ENCODE peak calls at places on chromosomes 5 and 9, in seven cellular contexts. One of them, this sample, is unnamed.
A peak's percentile ranks its signal among the peaks of the same experiment; 100 is the strongest.

GRCh38 chr9:97565262-97565661 is 63.8 kb downstream of the TMOD1 start:
- DNase-seq in heart right ventricle: no peak
- DNase-seq in CD4-positive, alpha-beta memory T cell: no peak
- DNase-seq in CD8-positive, alpha-beta memory T cell: no peak
- DNase-seq in psoas muscle: no peak
- DNase-seq in HepG2: no peak
- DNase-seq in heart left ventricle: no peak
- DNase-seq in this sample: no peak

GRCh38 chr9:2241461-2241874 is 226.3 kb downstream of the SMARCA2 start:
- DNase-seq in heart right ventricle: peak; percentile 26
- DNase-seq in psoas muscle: peak; percentile 53
- DNase-seq in CD4-positive, alpha-beta memory T cell: no peak
- DNase-seq in HepG2: no peak
- DNase-seq in CD8-positive, alpha-beta memory T cell: no peak
- DNase-seq in heart left ventricle: peak; percentile 59
- DNase-seq in this sample: no peak

GRCh38 chr5:72510610-72511121 is 3.5 kb upstream of the ZNF366 start:
- DNase-seq in CD8-positive, alpha-beta memory T cell: no peak
- DNase-seq in HepG2: no peak
- DNase-seq in CD4-positive, alpha-beta memory T cell: no peak
- DNase-seq in heart right ventricle: no peak
- DNase-seq in psoas muscle: peak; percentile 85
- DNase-seq in heart left ventricle: peak; percentile 76
- DNase-seq in this sample: no peak

GRCh38 chr9:127971357-127972315 is 9.2 kb downstream of the EEIG1 start:
- DNase-seq in CD4-positive, alpha-beta memory T cell: peak; percentile 40
- DNase-seq in heart right ventricle: peak; percentile 5
- DNase-seq in heart left ventricle: peak; percentile 29
- DNase-seq in psoas muscle: no peak
- DNase-seq in HepG2: no peak
- DNase-seq in CD8-positive, alpha-beta memory T cell: peak; percentile 28
- DNase-seq in this sample: no peak

GRCh38 chr9:117868594-117868993 is 164.4 kb downstream of the TLR4 start:
- DNase-seq in CD8-positive, alpha-beta memory T cell: no peak
- DNase-seq in heart right ventricle: no peak
- DNase-seq in psoas muscle: no peak
- DNase-seq in heart left ventricle: no peak
- DNase-seq in HepG2: no peak
- DNase-seq in CD4-positive, alpha-beta memory T cell: no peak
- DNase-seq in this sample: no peak

GRCh38 chr9:126126012-126126411 is 200.6 kb upstream of the MVB12B start:
- DNase-seq in CD4-positive, alpha-beta memory T cell: no peak
- DNase-seq in heart right ventricle: no peak
- DNase-seq in heart left ventricle: no peak
- DNase-seq in CD8-positive, alpha-beta memory T cell: no peak
- DNase-seq in HepG2: no peak
- DNase-seq in psoas muscle: no peak
- DNase-seq in this sample: no peak

GRCh38 chr5:14671414-14671813 is 6.9 kb downstream of the OTULIN start:
- DNase-seq in psoas muscle: no peak
- DNase-seq in CD8-positive, alpha-beta memory T cell: no peak
- DNase-seq in heart right ventricle: no peak
- DNase-seq in CD4-positive, alpha-beta memory T cell: peak; percentile 21
- DNase-seq in HepG2: no peak
- DNase-seq in heart left ventricle: no peak
- DNase-seq in this sample: no peak

GRCh38 chr5:56139978-56140562 is 93.1 kb downstream of the ANKRD55 start:
- DNase-seq in CD8-positive, alpha-beta memory T cell: no peak
- DNase-seq in psoas muscle: no peak
- DNase-seq in HepG2: no peak
- DNase-seq in heart left ventricle: no peak
- DNase-seq in heart right ventricle: no peak
- DNase-seq in CD4-positive, alpha-beta memory T cell: no peak
- DNase-seq in this sample: no peak

GRCh38 chr9:133282454-133283238 is 7.6 kb upstream of the ABO start:
- DNase-seq in psoas muscle: no peak
- DNase-seq in heart right ventricle: no peak
- DNase-seq in HepG2: no peak
- DNase-seq in heart left ventricle: no peak
- DNase-seq in CD4-positive, alpha-beta memory T cell: no peak
- DNase-seq in CD8-positive, alpha-beta memory T cell: no peak
- DNase-seq in this sample: peak; percentile 69

GRCh38 chr5:141135030-141135717 is at the start of gene PCDHB5:
- DNase-seq in CD8-positive, alpha-beta memory T cell: no peak
- DNase-seq in CD4-positive, alpha-beta memory T cell: no peak
- DNase-seq in psoas muscle: no peak
- DNase-seq in heart left ventricle: no peak
- DNase-seq in heart right ventricle: peak; percentile 31
- DNase-seq in HepG2: no peak
- DNase-seq in this sample: no peak

GRCh38 chr5:154723740-154724505 is 31.3 kb upstream of the LARP1 start:
- DNase-seq in CD8-positive, alpha-beta memory T cell: no peak
- DNase-seq in CD4-positive, alpha-beta memory T cell: no peak
- DNase-seq in heart right ventricle: no peak
- DNase-seq in psoas muscle: no peak
- DNase-seq in heart left ventricle: no peak
- DNase-seq in HepG2: no peak
- DNase-seq in this sample: peak; percentile 94

GRCh38 chr9:38368731-38369130 is 23.8 kb upstream of the ALDH1B1 start:
- DNase-seq in heart left ventricle: no peak
- DNase-seq in heart right ventricle: no peak
- DNase-seq in CD4-positive, alpha-beta memory T cell: no peak
- DNase-seq in psoas muscle: no peak
- DNase-seq in HepG2: no peak
- DNase-seq in CD8-positive, alpha-beta memory T cell: no peak
- DNase-seq in this sample: no peak

GRCh38 chr5:134758504-134759341 is at the start of gene DDX46:
- DNase-seq in heart right ventricle: peak; percentile 93
- DNase-seq in CD8-positive, alpha-beta memory T cell: peak; percentile 90
- DNase-seq in CD4-positive, alpha-beta memory T cell: peak; percentile 92
- DNase-seq in HepG2: peak; percentile 85
- DNase-seq in heart left ventricle: peak; percentile 94
- DNase-seq in psoas muscle: peak; percentile 97
- DNase-seq in this sample: peak; percentile 94

GRCh38 chr9:89234186-89234585 is 55.6 kb upstream of the SHC3 start:
- DNase-seq in psoas muscle: no peak
- DNase-seq in CD8-positive, alpha-beta memory T cell: no peak
- DNase-seq in heart left ventricle: no peak
- DNase-seq in HepG2: no peak
- DNase-seq in heart right ventricle: no peak
- DNase-seq in CD4-positive, alpha-beta memory T cell: no peak
- DNase-seq in this sample: no peak

GRCh38 chr9:97958812-97959511 is 21.0 kb upstream of the HEMGN start:
- DNase-seq in CD4-positive, alpha-beta memory T cell: no peak
- DNase-seq in heart left ventricle: no peak
- DNase-seq in heart right ventricle: no peak
- DNase-seq in HepG2: no peak
- DNase-seq in CD8-positive, alpha-beta memory T cell: no peak
- DNase-seq in psoas muscle: no peak
- DNase-seq in this sample: no peak

GRCh38 chr5:124645396-124645795 is 101.0 kb downstream of the ZNF608 start:
- DNase-seq in CD8-positive, alpha-beta memory T cell: no peak
- DNase-seq in psoas muscle: no peak
- DNase-seq in heart right ventricle: no peak
- DNase-seq in CD4-positive, alpha-beta memory T cell: no peak
- DNase-seq in HepG2: no peak
- DNase-seq in heart left ventricle: no peak
- DNase-seq in this sample: no peak

GRCh38 chr5:77076961-77077820 is 9.9 kb downstream of the ZBED3 start:
- DNase-seq in CD8-positive, alpha-beta memory T cell: peak; percentile 8
- DNase-seq in HepG2: no peak
- DNase-seq in CD4-positive, alpha-beta memory T cell: peak; percentile 25
- DNase-seq in heart left ventricle: peak; percentile 71
- DNase-seq in heart right ventricle: peak; percentile 67
- DNase-seq in psoas muscle: peak; percentile 83
- DNase-seq in this sample: peak; percentile 4

GRCh38 chr9:112179816-112180215 is 4.7 kb upstream of the SUSD1 start:
- DNase-seq in HepG2: no peak
- DNase-seq in heart left ventricle: no peak
- DNase-seq in CD4-positive, alpha-beta memory T cell: no peak
- DNase-seq in psoas muscle: no peak
- DNase-seq in CD8-positive, alpha-beta memory T cell: no peak
- DNase-seq in heart right ventricle: no peak
- DNase-seq in this sample: no peak

GRCh38 chr5:67015577-67016290 is 180.9 kb downstream of the CD180 start:
- DNase-seq in heart right ventricle: no peak
- DNase-seq in CD8-positive, alpha-beta memory T cell: no peak
- DNase-seq in heart left ventricle: no peak
- DNase-seq in HepG2: no peak
- DNase-seq in psoas muscle: no peak
- DNase-seq in CD4-positive, alpha-beta memory T cell: no peak
- DNase-seq in this sample: peak; percentile 42

GRCh38 chr5:74953961-74954720 is 88.0 kb upstream of the FAM169A start:
- DNase-seq in CD8-positive, alpha-beta memory T cell: no peak
- DNase-seq in heart left ventricle: no peak
- DNase-seq in CD4-positive, alpha-beta memory T cell: no peak
- DNase-seq in psoas muscle: no peak
- DNase-seq in HepG2: peak; percentile 94
- DNase-seq in heart right ventricle: no peak
- DNase-seq in this sample: peak; percentile 85

GRCh38 chr5:60185230-60186104 is 291.9 kb upstream of the PDE4D start:
- DNase-seq in CD8-positive, alpha-beta memory T cell: no peak
- DNase-seq in HepG2: no peak
- DNase-seq in heart right ventricle: no peak
- DNase-seq in psoas muscle: no peak
- DNase-seq in CD4-positive, alpha-beta memory T cell: no peak
- DNase-seq in heart left ventricle: no peak
- DNase-seq in this sample: peak; percentile 3

GRCh38 chr5:173780356-173781234 is 107.6 kb upstream of the CPEB4 start:
- DNase-seq in psoas muscle: no peak
- DNase-seq in CD8-positive, alpha-beta memory T cell: no peak
- DNase-seq in heart left ventricle: no peak
- DNase-seq in CD4-positive, alpha-beta memory T cell: no peak
- DNase-seq in heart right ventricle: no peak
- DNase-seq in HepG2: no peak
- DNase-seq in this sample: no peak

GRCh38 chr5:145774442-145774841 is 60.7 kb downstream of the PRELID2 start:
- DNase-seq in psoas muscle: no peak
- DNase-seq in heart left ventricle: no peak
- DNase-seq in HepG2: no peak
- DNase-seq in CD4-positive, alpha-beta memory T cell: no peak
- DNase-seq in CD8-positive, alpha-beta memory T cell: no peak
- DNase-seq in heart right ventricle: no peak
- DNase-seq in this sample: no peak

GRCh38 chr9:126860077-126860756 is at the start of gene ZBTB34:
- DNase-seq in HepG2: peak; percentile 35
- DNase-seq in heart left ventricle: peak; percentile 65
- DNase-seq in CD4-positive, alpha-beta memory T cell: peak; percentile 81
- DNase-seq in psoas muscle: peak; percentile 85
- DNase-seq in heart right ventricle: peak; percentile 49
- DNase-seq in CD8-positive, alpha-beta memory T cell: peak; percentile 66
- DNase-seq in this sample: peak; percentile 57

GRCh38 chr9:17799383-17799782 is 220.5 kb downstream of the SH3GL2 start:
- DNase-seq in HepG2: no peak
- DNase-seq in CD4-positive, alpha-beta memory T cell: no peak
- DNase-seq in CD8-positive, alpha-beta memory T cell: no peak
- DNase-seq in psoas muscle: no peak
- DNase-seq in heart right ventricle: no peak
- DNase-seq in heart left ventricle: no peak
- DNase-seq in this sample: no peak

GRCh38 chr5:159905496-159905895 is 10.8 kb upstream of the ADRA1B start:
- DNase-seq in heart right ventricle: no peak
- DNase-seq in psoas muscle: no peak
- DNase-seq in CD8-positive, alpha-beta memory T cell: no peak
- DNase-seq in HepG2: no peak
- DNase-seq in heart left ventricle: no peak
- DNase-seq in CD4-positive, alpha-beta memory T cell: no peak
- DNase-seq in this sample: no peak

GRCh38 chr9:119768266-119768665 is 399.0 kb upstream of the BRINP1 start:
- DNase-seq in heart left ventricle: no peak
- DNase-seq in CD8-positive, alpha-beta memory T cell: no peak
- DNase-seq in heart right ventricle: no peak
- DNase-seq in psoas muscle: no peak
- DNase-seq in CD4-positive, alpha-beta memory T cell: no peak
- DNase-seq in HepG2: no peak
- DNase-seq in this sample: no peak

GRCh38 chr5:113682497-113683136 is 169.1 kb downstream of the YTHDC2 start:
- DNase-seq in CD8-positive, alpha-beta memory T cell: no peak
- DNase-seq in psoas muscle: no peak
- DNase-seq in heart right ventricle: no peak
- DNase-seq in HepG2: no peak
- DNase-seq in CD4-positive, alpha-beta memory T cell: no peak
- DNase-seq in heart left ventricle: no peak
- DNase-seq in this sample: no peak

GRCh38 chr9:130710822-130711352 is 17.3 kb downstream of the EXOSC2 start:
- DNase-seq in psoas muscle: no peak
- DNase-seq in heart right ventricle: no peak
- DNase-seq in CD4-positive, alpha-beta memory T cell: no peak
- DNase-seq in HepG2: no peak
- DNase-seq in heart left ventricle: no peak
- DNase-seq in CD8-positive, alpha-beta memory T cell: no peak
- DNase-seq in this sample: no peak
- H3K4me1 ChIP-seq in psoas muscle: peaks cover 16% of the 10 kb centered on the region
- H3K4me1 ChIP-seq in heart right ventricle: peaks cover 21% of the 10 kb centered on the region
- H3K4me1 ChIP-seq in CD4-positive, alpha-beta memory T cell: peaks cover 31% of the 10 kb centered on the region
- H3K4me1 ChIP-seq in HepG2: peaks cover 9% of the 10 kb centered on the region
- H3K4me1 ChIP-seq in heart left ventricle: peaks cover 17% of the 10 kb centered on the region
- H3K4me1 ChIP-seq in CD8-positive, alpha-beta memory T cell: peaks cover 29% of the 10 kb centered on the region
- H3K4me1 ChIP-seq in this sample: no peaks in the 10 kb centered on the region

GRCh38 chr9:26260238-26260637 is 582.0 kb upstream of the TUSC1 start:
- DNase-seq in CD4-positive, alpha-beta memory T cell: no peak
- DNase-seq in heart left ventricle: no peak
- DNase-seq in heart right ventricle: no peak
- DNase-seq in CD8-positive, alpha-beta memory T cell: no peak
- DNase-seq in HepG2: no peak
- DNase-seq in psoas muscle: no peak
- DNase-seq in this sample: no peak
- H3K4me3 ChIP-seq in CD4-positive, alpha-beta memory T cell: no peak overlapping the region
- H3K4me3 ChIP-seq in heart left ventricle: no peak overlapping the region
- H3K4me3 ChIP-seq in heart right ventricle: no peak overlapping the region
- H3K4me3 ChIP-seq in CD8-positive, alpha-beta memory T cell: no peak overlapping the region
- H3K4me3 ChIP-seq in HepG2: no peak overlapping the region
- H3K4me3 ChIP-seq in psoas muscle: no peak overlapping the region
- H3K4me3 ChIP-seq in this sample: no peak overlapping the region

GRCh38 chr9:84862308-84862707 is 192.8 kb downstream of the NTRK2 start:
- DNase-seq in heart right ventricle: no peak
- DNase-seq in CD4-positive, alpha-beta memory T cell: no peak
- DNase-seq in heart left ventricle: no peak
- DNase-seq in CD8-positive, alpha-beta memory T cell: no peak
- DNase-seq in psoas muscle: no peak
- DNase-seq in HepG2: no peak
- DNase-seq in this sample: no peak
- H3K9me3 ChIP-seq in heart right ventricle: no peaks in the 10 kb centered on the region
- H3K9me3 ChIP-seq in CD4-positive, alpha-beta memory T cell: no peaks in the 10 kb centered on the region
- H3K9me3 ChIP-seq in heart left ventricle: no peaks in the 10 kb centered on the region
- H3K9me3 ChIP-seq in CD8-positive, alpha-beta memory T cell: no peaks in the 10 kb centered on the region
- H3K9me3 ChIP-seq in psoas muscle: no peaks in the 10 kb centered on the region
- H3K9me3 ChIP-seq in HepG2: no peaks in the 10 kb centered on the region
- H3K9me3 ChIP-seq in this sample: no peaks in the 10 kb centered on the region

DNA sequence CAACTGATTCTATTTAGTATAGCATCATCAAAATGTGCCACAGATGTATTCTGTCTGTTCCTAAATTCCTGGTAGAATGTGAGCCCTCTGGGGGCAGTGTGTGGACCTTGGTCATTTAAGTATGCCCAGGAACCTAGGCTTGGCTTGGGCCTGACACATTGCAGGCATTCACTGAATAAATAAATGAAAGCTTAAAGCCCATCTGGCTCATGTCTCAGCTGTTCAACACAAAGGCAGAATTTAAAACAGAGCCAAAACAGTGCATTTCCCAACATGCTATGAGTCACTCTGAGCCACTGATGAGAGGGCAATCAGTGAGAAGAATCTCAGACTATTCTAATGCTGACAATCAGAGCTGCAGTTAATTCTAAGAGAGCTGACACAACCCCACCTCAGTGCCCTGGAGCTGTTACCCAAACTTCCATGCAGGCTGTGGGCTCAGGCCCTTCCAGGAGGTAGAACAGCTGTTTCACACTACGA is 8.1 kb downstream of the FAM193B start:
- DNase-seq in CD8-positive, alpha-beta memory T cell: no peak
- DNase-seq in heart left ventricle: peak; percentile 72
- DNase-seq in CD4-positive, alpha-beta memory T cell: no peak
- DNase-seq in HepG2: peak; percentile 93
- DNase-seq in psoas muscle: peak; percentile 77
- DNase-seq in heart right ventricle: peak; percentile 39
- DNase-seq in this sample: no peak
- H3K4me1 ChIP-seq in CD8-positive, alpha-beta memory T cell: no peaks in the 10 kb centered on the region
- H3K4me1 ChIP-seq in heart left ventricle: peaks cover 63% of the 10 kb centered on the region
- H3K4me1 ChIP-seq in CD4-positive, alpha-beta memory T cell: no peaks in the 10 kb centered on the region
- H3K4me1 ChIP-seq in HepG2: peaks cover 39% of the 10 kb centered on the region
- H3K4me1 ChIP-seq in psoas muscle: peaks cover 82% of the 10 kb centered on the region
- H3K4me1 ChIP-seq in heart right ventricle: peaks cover 51% of the 10 kb centered on the region
- H3K4me1 ChIP-seq in this sample: no peaks in the 10 kb centered on the region

This sample was measured in small intestine.